ENCODE peak calls at places on chromosome 16, in five cellular contexts. One of them, this sample, is unnamed.

GRCh38 chr16:88274847-88275246 is 107.9 kb upstream of the ZNF469 start:
- DNase-seq in thoracic aorta: no peak
- DNase-seq in left lung: no peak
- DNase-seq in fibroblast of lung: peak
- DNase-seq in heart right ventricle: no peak
- DNase-seq in this sample: no peak

GRCh38 chr16:69417537-69418199 is 6.8 kb upstream of the CYB5B start:
- DNase-seq in left lung: no peak
- DNase-seq in fibroblast of lung: peak
- DNase-seq in heart right ventricle: no peak
- DNase-seq in thoracic aorta: no peak
- DNase-seq in this sample: peak

GRCh38 chr16:12271006-12271405 is 294.5 kb downstream of the SNX29 start:
- DNase-seq in fibroblast of lung: peak
- DNase-seq in left lung: no peak
- DNase-seq in thoracic aorta: no peak
- DNase-seq in heart right ventricle: no peak
- DNase-seq in this sample: peak

GRCh38 chr16:11630230-11631056 is 37.8 kb upstream of the SNN start:
- DNase-seq in left lung: no peak
- DNase-seq in heart right ventricle: no peak
- DNase-seq in thoracic aorta: no peak
- DNase-seq in fibroblast of lung: no peak
- DNase-seq in this sample: no peak

GRCh38 chr16:90019543-90020259 is 445 bp upstream of the DBNDD1 start:
- DNase-seq in heart right ventricle: peak
- DNase-seq in left lung: peak
- DNase-seq in fibroblast of lung: peak
- DNase-seq in thoracic aorta: no peak
- DNase-seq in this sample: peak

GRCh38 chr16:89422527-89422904 is 67.8 kb downstream of the ANKRD11 start:
- DNase-seq in thoracic aorta: peak
- DNase-seq in left lung: no peak
- DNase-seq in heart right ventricle: no peak
- DNase-seq in fibroblast of lung: no peak
- DNase-seq in this sample: peak

GRCh38 chr16:90044111-90044551 is 24.9 kb upstream of the DBNDD1 start:
- DNase-seq in thoracic aorta: no peak
- DNase-seq in heart right ventricle: no peak
- DNase-seq in left lung: peak
- DNase-seq in fibroblast of lung: no peak
- DNase-seq in this sample: peak

GRCh38 chr16:21611546-21612384 is 12.4 kb downstream of the METTL9 start:
- DNase-seq in heart right ventricle: no peak
- DNase-seq in thoracic aorta: no peak
- DNase-seq in fibroblast of lung: no peak
- DNase-seq in left lung: no peak
- DNase-seq in this sample: no peak

GRCh38 chr16:64540449-64540848 is 581.4 kb downstream of the CDH11 start:
- DNase-seq in left lung: no peak
- DNase-seq in heart right ventricle: no peak
- DNase-seq in thoracic aorta: no peak
- DNase-seq in fibroblast of lung: no peak
- DNase-seq in this sample: no peak

GRCh38 chr16:69903851-69904250 is 47.3 kb upstream of the CLEC18A start:
- DNase-seq in left lung: no peak
- DNase-seq in fibroblast of lung: no peak
- DNase-seq in heart right ventricle: no peak
- DNase-seq in thoracic aorta: no peak
- DNase-seq in this sample: no peak

GRCh38 chr16:22948603-22949368 is 134.8 kb downstream of the HS3ST2 start:
- DNase-seq in fibroblast of lung: peak
- DNase-seq in thoracic aorta: peak
- DNase-seq in left lung: no peak
- DNase-seq in heart right ventricle: peak
- DNase-seq in this sample: peak

GRCh38 chr16:65032397-65032796 is 89.5 kb downstream of the CDH11 start:
- DNase-seq in fibroblast of lung: peak
- DNase-seq in heart right ventricle: no peak
- DNase-seq in left lung: no peak
- DNase-seq in thoracic aorta: no peak
- DNase-seq in this sample: peak

GRCh38 chr16:87671221-87671620 is 68.9 kb downstream of the JPH3 start:
- DNase-seq in heart right ventricle: no peak
- DNase-seq in thoracic aorta: no peak
- DNase-seq in left lung: peak
- DNase-seq in fibroblast of lung: no peak
- DNase-seq in this sample: no peak

GRCh38 chr16:81550412-81550768 is 105.8 kb downstream of the CMIP start:
- DNase-seq in left lung: no peak
- DNase-seq in thoracic aorta: no peak
- DNase-seq in heart right ventricle: no peak
- DNase-seq in fibroblast of lung: no peak
- DNase-seq in this sample: no peak

GRCh38 chr16:69105501-69106361 is at the start of gene HAS3:
- DNase-seq in heart right ventricle: peak
- DNase-seq in left lung: peak
- DNase-seq in thoracic aorta: no peak
- DNase-seq in fibroblast of lung: peak
- DNase-seq in this sample: peak

GRCh38 chr16:50821586-50821985 is 79.7 kb downstream of the CYLD start:
- DNase-seq in left lung: no peak
- DNase-seq in thoracic aorta: no peak
- DNase-seq in heart right ventricle: no peak
- DNase-seq in fibroblast of lung: no peak
- DNase-seq in this sample: no peak
- TF ChIP-seq CTCF in left lung: no peak
- TF ChIP-seq CTCF in thoracic aorta: no peak
- TF ChIP-seq CTCF in heart right ventricle: no peak
- TF ChIP-seq CTCF in fibroblast of lung: no peak
- TF ChIP-seq CTCF in this sample: peak

DNA sequence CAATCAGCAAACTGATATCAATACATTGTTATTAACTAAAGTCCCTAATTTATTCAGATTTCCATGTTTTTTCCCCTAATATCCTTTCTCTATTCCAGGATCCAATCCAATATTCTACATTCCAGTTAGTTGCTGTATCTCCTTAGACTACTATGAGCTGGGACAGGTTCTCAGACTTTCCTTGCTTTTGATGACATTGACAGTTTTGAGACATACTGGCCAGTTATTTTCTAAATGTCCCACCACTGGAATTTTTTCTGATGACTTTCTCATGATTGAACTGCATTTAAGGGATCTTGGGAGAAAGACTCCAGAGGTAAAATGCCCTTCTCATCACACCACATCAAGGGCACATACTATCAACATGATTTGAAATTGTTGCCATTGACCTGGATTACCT is 177.1 kb upstream of the MAF start:
- DNase-seq in heart right ventricle: no peak
- DNase-seq in thoracic aorta: no peak
- DNase-seq in fibroblast of lung: no peak
- DNase-seq in left lung: no peak
- DNase-seq in this sample: no peak
- H3K4me3 ChIP-seq in heart right ventricle: no peak
- H3K4me3 ChIP-seq in thoracic aorta: no peak
- H3K4me3 ChIP-seq in fibroblast of lung: no peak
- H3K4me3 ChIP-seq in left lung: no peak
- H3K4me3 ChIP-seq in this sample: no peak

GRCh38 chr16:30829130-30830071 is 42.4 kb upstream of the ZNF629 start:
- DNase-seq in thoracic aorta: no peak
- DNase-seq in heart right ventricle: peak
- DNase-seq in left lung: no peak
- DNase-seq in fibroblast of lung: no peak
- DNase-seq in this sample: no peak
- TF ChIP-seq CTCF in thoracic aorta: no peak
- TF ChIP-seq CTCF in heart right ventricle: no peak
- TF ChIP-seq CTCF in left lung: no peak
- TF ChIP-seq CTCF in fibroblast of lung: no peak
- TF ChIP-seq CTCF in this sample: no peak

DNA sequence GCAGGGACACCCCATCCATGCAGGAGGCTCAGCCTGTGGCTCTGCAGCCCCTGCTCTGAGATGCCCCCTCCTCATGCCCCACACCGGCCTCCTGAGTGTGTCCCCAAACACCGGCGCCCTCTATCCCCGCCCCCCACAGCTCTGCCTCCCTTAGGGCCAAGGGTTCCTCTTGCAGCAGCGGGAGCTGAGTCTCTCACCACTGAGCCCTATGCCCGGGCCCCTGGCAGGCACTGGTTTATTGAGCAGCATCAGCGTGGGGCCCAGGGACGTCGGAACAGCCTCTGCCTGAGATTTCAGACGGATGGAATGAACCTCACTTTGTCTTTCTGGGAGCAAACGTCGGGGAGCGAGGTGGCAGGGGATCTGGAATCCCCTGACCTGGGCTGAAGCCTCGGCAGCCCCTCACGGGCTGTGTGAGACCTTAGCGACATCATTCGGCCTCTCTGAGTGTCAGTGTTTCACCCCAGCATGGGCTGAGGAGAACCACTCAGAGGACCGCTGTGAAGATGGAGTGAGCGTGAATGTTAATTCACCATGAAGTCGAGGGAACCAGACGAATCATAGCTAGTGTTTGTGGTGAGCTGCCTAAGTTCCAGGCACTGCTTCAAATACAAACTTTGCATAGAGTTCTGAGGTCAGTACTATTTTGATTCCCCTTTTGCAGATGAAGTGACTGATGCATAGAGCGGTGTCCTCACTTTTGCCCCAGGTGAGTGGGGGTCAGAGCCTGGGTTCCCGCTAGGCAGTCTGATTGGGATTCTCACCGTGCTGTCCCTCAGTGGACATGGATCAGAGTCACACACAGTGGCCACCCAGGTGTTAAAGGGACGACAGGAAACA is 5.3 kb upstream of the C16orf74 start:
- DNase-seq in fibroblast of lung: peak
- DNase-seq in heart right ventricle: no peak
- DNase-seq in thoracic aorta: no peak
- DNase-seq in left lung: peak
- DNase-seq in this sample: peak
- H3K4me3 ChIP-seq in fibroblast of lung: no peak
- H3K4me3 ChIP-seq in heart right ventricle: no peak
- H3K4me3 ChIP-seq in thoracic aorta: no peak
- H3K4me3 ChIP-seq in left lung: no peak
- H3K4me3 ChIP-seq in this sample: no peak

DNA sequence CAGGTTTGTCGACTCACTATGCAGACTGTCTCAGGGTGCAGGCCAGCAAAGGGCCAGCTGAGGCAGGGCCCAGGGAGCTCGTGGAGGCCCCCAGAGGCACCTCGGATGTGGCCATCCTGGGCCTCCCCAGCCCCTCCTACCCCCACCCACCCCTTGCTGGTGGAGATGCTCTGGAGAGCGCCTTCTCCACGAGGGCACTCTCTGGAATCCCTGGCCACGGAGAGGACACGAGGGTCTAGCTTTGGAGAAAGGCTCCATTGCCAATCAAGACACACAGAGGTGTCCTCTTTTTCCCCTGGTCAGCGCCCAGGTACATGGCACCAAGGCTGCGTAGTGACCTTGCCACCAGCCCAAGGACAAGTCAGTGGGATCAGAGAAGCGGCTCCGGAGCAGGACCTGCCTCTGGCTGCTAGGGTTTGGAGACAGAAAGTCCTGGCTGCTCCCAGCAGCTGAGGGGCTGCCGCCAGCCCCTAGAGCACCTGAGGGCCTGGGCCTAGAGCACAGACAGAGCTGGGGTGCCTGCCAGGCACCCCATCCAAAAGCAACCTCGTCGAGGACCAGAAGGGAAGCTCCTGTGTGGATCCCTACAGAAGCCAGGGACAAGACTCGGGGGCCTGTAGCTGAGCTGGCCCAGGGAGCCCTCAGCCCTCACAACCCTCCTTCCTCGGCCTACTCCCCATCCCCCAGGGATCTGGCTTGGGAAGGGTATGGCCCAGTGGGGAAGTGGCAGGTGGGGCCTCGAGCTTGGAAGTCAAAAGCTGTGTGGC is 18.7 kb downstream of the ARL2BP start:
- DNase-seq in left lung: no peak
- DNase-seq in thoracic aorta: no peak
- DNase-seq in fibroblast of lung: no peak
- DNase-seq in heart right ventricle: no peak
- DNase-seq in this sample: no peak
- TF ChIP-seq CTCF in left lung: no peak
- TF ChIP-seq CTCF in thoracic aorta: no peak
- TF ChIP-seq CTCF in fibroblast of lung: no peak
- TF ChIP-seq CTCF in heart right ventricle: no peak
- TF ChIP-seq CTCF in this sample: no peak

DNA sequence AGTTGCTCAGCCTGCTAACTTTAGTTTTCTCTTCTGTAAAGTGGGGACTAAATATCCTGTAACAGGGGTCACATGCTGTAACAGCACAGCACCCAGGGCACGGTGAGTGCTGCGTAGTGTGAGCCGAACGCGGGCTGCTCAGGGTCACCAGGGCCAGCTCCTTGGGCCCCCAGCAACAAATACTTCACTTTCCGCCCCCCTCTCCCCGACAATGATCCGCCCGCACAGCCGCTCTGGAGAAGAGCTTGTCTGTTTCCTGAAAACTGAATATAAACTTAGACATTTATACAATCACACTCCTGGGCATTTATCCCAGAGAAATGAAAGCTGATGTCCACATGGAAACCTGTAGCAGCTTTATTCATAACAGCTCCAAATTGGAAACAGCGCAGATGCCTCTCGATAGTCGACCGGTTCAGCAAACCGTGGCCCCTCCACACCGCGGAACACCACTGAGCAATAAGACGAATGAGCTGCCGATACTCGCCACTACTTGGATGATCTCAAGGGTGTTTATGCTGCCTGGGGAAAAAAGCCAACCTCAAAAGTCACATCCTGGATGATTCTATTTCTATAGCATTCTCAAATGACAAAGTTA is 267.2 kb downstream of the PARN start:
- DNase-seq in left lung: no peak
- DNase-seq in fibroblast of lung: peak
- DNase-seq in thoracic aorta: no peak
- DNase-seq in heart right ventricle: no peak
- DNase-seq in this sample: peak
- H3K4me3 ChIP-seq in left lung: no peak
- H3K4me3 ChIP-seq in fibroblast of lung: peak
- H3K4me3 ChIP-seq in thoracic aorta: peak
- H3K4me3 ChIP-seq in heart right ventricle: no peak
- H3K4me3 ChIP-seq in this sample: no peak

GRCh38 chr16:48164907-48165715 is 9.3 kb upstream of the ABCC12 start:
- DNase-seq in thoracic aorta: peak
- DNase-seq in heart right ventricle: peak
- DNase-seq in fibroblast of lung: peak
- DNase-seq in left lung: peak
- DNase-seq in this sample: peak
- TF ChIP-seq CTCF in thoracic aorta: peak
- TF ChIP-seq CTCF in heart right ventricle: peak
- TF ChIP-seq CTCF in fibroblast of lung: peak
- TF ChIP-seq CTCF in left lung: peak
- TF ChIP-seq CTCF in this sample: peak

GRCh38 chr16:84605339-84605848 is 12.5 kb downstream of the COTL1 start:
- DNase-seq in thoracic aorta: no peak
- DNase-seq in heart right ventricle: no peak
- DNase-seq in fibroblast of lung: no peak
- DNase-seq in left lung: no peak
- DNase-seq in this sample: no peak

GRCh38 chr16:84606081-84606875 is 11.6 kb downstream of the COTL1 start:
- DNase-seq in heart right ventricle: no peak
- DNase-seq in thoracic aorta: no peak
- DNase-seq in fibroblast of lung: no peak
- DNase-seq in left lung: no peak
- DNase-seq in this sample: no peak

GRCh38 chr16:84604477-84605013 is 13.3 kb downstream of the COTL1 start:
- DNase-seq in fibroblast of lung: no peak
- DNase-seq in thoracic aorta: no peak
- DNase-seq in heart right ventricle: no peak
- DNase-seq in left lung: no peak
- DNase-seq in this sample: no peak

GRCh38 chr16:84600343-84601229 is 17.3 kb downstream of the COTL1 start:
- DNase-seq in heart right ventricle: no peak
- DNase-seq in thoracic aorta: no peak
- DNase-seq in fibroblast of lung: peak
- DNase-seq in left lung: no peak
- DNase-seq in this sample: peak

GRCh38 chr16:84603115-84603816 is 14.6 kb downstream of the COTL1 start:
- DNase-seq in thoracic aorta: peak
- DNase-seq in left lung: peak
- DNase-seq in fibroblast of lung: peak
- DNase-seq in heart right ventricle: peak
- DNase-seq in this sample: peak
- H3K4me3 ChIP-seq in thoracic aorta: peak
- H3K4me3 ChIP-seq in left lung: no peak
- H3K4me3 ChIP-seq in fibroblast of lung: no peak
- H3K4me3 ChIP-seq in heart right ventricle: no peak
- H3K4me3 ChIP-seq in this sample: no peak

This sample was measured in astrocyte of the spinal cord.